ENCODE peak calls at places on chromosomes 4 and X, in six cellular contexts. S is GM12878, X is HepG2, E is A549, K is K562, O is endothelial cell of umbilical vein. Y is an unnamed sample.
A peak's percentile ranks its signal among the peaks of the same experiment; 100 is the strongest.

GRCh38 chr4:32037391-32037790 is 1317.2 kb downstream of the PCDH7 start:
- DNase-seq in S (no peak), X (no peak), E (no peak), K (no peak), O (no peak), Y (no peak)

GRCh38 chrX:37712458-37712857 is 26.9 kb downstream of the XK start:
- DNase-seq in S (no peak), X (no peak), E (no peak), K (no peak), O (no peak), Y (no peak)

GRCh38 chr4:11635336-11635735 is 206.6 kb upstream of the HS3ST1 start:
- DNase-seq in S (no peak), X (no peak), E (no peak), K (no peak), O (no peak), Y (no peak)

GRCh38 chr4:168028970-168029610 is 63.2 kb upstream of the ANXA10 start:
- DNase-seq in S (no peak), X (no peak), E (no peak), K (no peak), O (no peak), Y (no peak)

GRCh38 chr4:174707277-174707676 is 121.8 kb downstream of the GLRA3 start:
- DNase-seq in S (no peak), X (no peak), E (no peak), K (peak; percentile 33), O (no peak), Y (no peak)

GRCh38 chrX:131621650-131622049 is 77.8 kb downstream of the OR13H1 start:
- DNase-seq in S (no peak), X (no peak), E (no peak), K (no peak), O (no peak), Y (no peak)

GRCh38 chr4:183846951-183847350 is 58.2 kb upstream of the STOX2 start:
- DNase-seq in S (no peak), X (no peak), E (no peak), K (no peak), O (no peak), Y (no peak)

GRCh38 chrX:18291006-18291545 is 63.4 kb downstream of the SCML2 start:
- DNase-seq in S (no peak), X (no peak), E (no peak), K (no peak), O (no peak), Y (no peak)

GRCh38 chr4:176189891-176190795 is 5.2 kb downstream of the SPATA4 start:
- DNase-seq in S (no peak), X (no peak), E (no peak), K (no peak), O (no peak), Y (no peak)

GRCh38 chr4:89871211-89871610 is 23.4 kb upstream of the MMRN1 start:
- DNase-seq in S (no peak), X (no peak), E (no peak), K (no peak), O (no peak), Y (no peak)

GRCh38 chr4:139767168-139767567 is 101.5 kb downstream of the MGST2 start:
- DNase-seq in S (no peak), X (no peak), E (no peak), K (no peak), O (no peak), Y (peak; percentile 11)

GRCh38 chrX:142982679-142983078 is 43.0 kb upstream of the SPANXN4 start:
- DNase-seq in S (no peak), X (no peak), E (no peak), K (no peak), O (no peak), Y (no peak)

GRCh38 chrX:19893722-19894121 is 6.3 kb upstream of the SH3KBP1 start:
- DNase-seq in S (no peak), X (peak; percentile 61), E (no peak), K (no peak), O (no peak), Y (no peak)

GRCh38 chr4:168585168-168586091 is 88.6 kb downstream of the PALLD start:
- DNase-seq in S (no peak), X (peak; percentile 20), E (peak; percentile 63), K (peak; percentile 49), O (peak; percentile 78), Y (peak; percentile 54)

GRCh38 chrX:12978205-12979010 is 3.5 kb downstream of the TMSB4X start:
- DNase-seq in S (no peak), X (no peak), E (no peak), K (peak; percentile 76), O (peak; percentile 82), Y (peak; percentile 89)

GRCh38 chrX:19670854-19671620 is 155.7 kb upstream of the MAP3K15 start:
- DNase-seq in S (no peak), X (peak; percentile 79), E (peak; percentile 55), K (no peak), O (peak; percentile 48), Y (no peak)

GRCh38 chrX:46967547-46967946 is 55.3 kb downstream of the JADE3 start:
- DNase-seq in S (peak; percentile 56), X (no peak), E (no peak), K (no peak), O (no peak), Y (no peak)

GRCh38 chr4:17352357-17352756 is 159.5 kb downstream of the QDPR start:
- DNase-seq in S (no peak), X (no peak), E (no peak), K (no peak), O (no peak), Y (no peak)

GRCh38 chrX:40470830-40471429 is 109.8 kb upstream of the ATP6AP2 start:
- DNase-seq in S (no peak), X (no peak), E (no peak), K (no peak), O (no peak), Y (no peak)

GRCh38 chr4:187615972-187616371 is 379.6 kb upstream of the ZFP42 start:
- DNase-seq in S (no peak), X (no peak), E (no peak), K (no peak), O (no peak), Y (no peak)

GRCh38 chr4:187415227-187415626 is 580.3 kb upstream of the ZFP42 start:
- DNase-seq in S (no peak), X (no peak), E (no peak), K (no peak), O (no peak), Y (no peak)

GRCh38 chr4:83819582-83819981 is 283.7 kb downstream of the GPAT3 start:
- DNase-seq in S (no peak), X (no peak), E (no peak), K (no peak), O (no peak), Y (no peak)

GRCh38 chr4:92121099-92121498 is 182.7 kb upstream of the GRID2 start:
- DNase-seq in S (no peak), X (no peak), E (no peak), K (no peak), O (no peak), Y (no peak)

GRCh38 chrX:149571770-149572169 is 15.5 kb downstream of the MAGEA9B start:
- DNase-seq in S (no peak), X (no peak), E (no peak), K (no peak), O (no peak), Y (no peak)

GRCh38 chr4:122503214-122503613 is 46.7 kb upstream of the IL2 start:
- DNase-seq in S (no peak), X (no peak), E (no peak), K (no peak), O (peak; percentile 37), Y (no peak)

GRCh38 chr4:10115657-10116624 is 658 bp downstream of the WDR1 start:
- DNase-seq in S (peak; percentile 23), X (peak; percentile 58), E (peak; percentile 62), K (peak; percentile 79), O (no peak), Y (peak; percentile 69)
- TF ChIP-seq MYC in S (no peak), X (peak; percentile 3), E (no peak), K (no peak), O (no peak), Y (no peak)

GRCh38 chrX:107935664-107936433 is 46.3 kb downstream of the TEX13B start:
- DNase-seq in S (no peak), X (no peak), E (no peak), K (no peak), O (no peak), Y (no peak)

GRCh38 chrX:107934262-107934661 is 47.9 kb downstream of the TEX13B start:
- DNase-seq in S (no peak), X (no peak), E (no peak), K (no peak), O (no peak), Y (no peak)

GRCh38 chrX:107940095-107940494 is 42.1 kb downstream of the TEX13B start:
- DNase-seq in S (no peak), X (peak; percentile 16), E (no peak), K (no peak), O (no peak), Y (no peak)

GRCh38 chrX:107935200-107935599 is 47.0 kb downstream of the TEX13B start:
- DNase-seq in S (no peak), X (no peak), E (no peak), K (no peak), O (peak; percentile 9), Y (no peak)

GRCh38 chrX:107936434-107936730 is 45.8 kb downstream of the TEX13B start:
- DNase-seq in S (no peak), X (no peak), E (no peak), K (no peak), O (no peak), Y (no peak)
- H3K4me3 ChIP-seq in S (no peak overlapping the region), X (no peak overlapping the region), E (no peak overlapping the region), K (no peak overlapping the region), O (no peak overlapping the region), Y (no peak overlapping the region)

DNA sequence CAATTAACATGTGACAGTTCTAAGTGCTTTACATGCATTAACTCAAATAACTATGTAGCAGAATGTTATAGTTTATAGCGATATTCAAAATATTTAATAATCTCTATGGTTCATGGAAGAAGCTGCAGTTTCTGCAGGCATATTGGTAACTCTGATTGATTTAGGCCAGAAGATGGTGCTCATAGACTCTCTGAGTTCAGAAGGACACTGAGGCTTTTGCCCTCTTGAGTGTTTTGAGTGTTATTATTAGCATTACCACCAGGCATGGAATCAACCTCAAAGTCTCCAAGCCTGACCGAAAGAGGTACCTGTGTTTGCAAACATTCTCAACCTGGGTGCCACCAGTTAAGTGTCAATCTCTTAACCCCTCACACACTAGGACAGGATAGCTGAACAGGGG is 792.3 kb upstream of the PCDH7 start:
- DNase-seq in S (no peak), X (no peak), E (no peak), K (no peak), O (no peak), Y (no peak)
- TF ChIP-seq CTCF in S (no peak), X (no peak), E (no peak), K (no peak), O (no peak), Y (no peak)

GRCh38 chr4:38562751-38563198 is 101.2 kb upstream of the KLF3 start:
- DNase-seq in S (no peak), X (peak; percentile 18), E (no peak), K (no peak), O (peak; percentile 19), Y (peak; percentile 20)

GRCh38 chr4:38560763-38561558 is 103.0 kb upstream of the KLF3 start:
- DNase-seq in S (peak; percentile 54), X (no peak), E (no peak), K (no peak), O (no peak), Y (peak; percentile 41)

GRCh38 chr4:38565271-38566199 is 98.5 kb upstream of the KLF3 start:
- DNase-seq in S (no peak), X (no peak), E (no peak), K (peak; percentile 68), O (no peak), Y (no peak)

GRCh38 chr4:38566811-38567398 is 97.1 kb upstream of the KLF3 start:
- DNase-seq in S (no peak), X (no peak), E (no peak), K (no peak), O (no peak), Y (no peak)

GRCh38 chr4:38563703-38564490 is 100.1 kb upstream of the KLF3 start:
- DNase-seq in S (no peak), X (no peak), E (no peak), K (no peak), O (no peak), Y (no peak)
- TF ChIP-seq MYC in S (no peak), X (no peak), E (no peak), K (no peak), O (no peak), Y (no peak)

Y was measured in NB4.